ENCODE peak calls at places on chromosomes 2 and 18, in eight cellular contexts. I is right lobe of liver, Y is brain microvascular endothelial cell, Q is dorsolateral prefrontal cortex, U is heart right ventricle, T is astrocyte, W is AG09319, B is WTC11. R is an unnamed sample.

GRCh38 chr18:60656563-60656962 is 284.0 kb upstream of the MC4R start:
- DNase-seq in U (no peak), B (no peak), I (no peak), W (no peak), T (no peak), Q (no peak), Y (no peak), R (no peak)

GRCh38 chr2:25976884-25977741 is 5.2 kb downstream of the KIF3C start:
- DNase-seq in U (no peak), I (no peak), Q (no peak), W (no peak), B (no peak), Y (no peak), T (no peak), R (peak)

GRCh38 chr2:174878537-174879147 is 114.4 kb upstream of the CHRNA1 start:
- DNase-seq in W (no peak), T (peak), U (peak), B (no peak), I (no peak), Q (no peak), Y (peak), R (peak)

GRCh38 chr2:72144746-72145657 is 2.7 kb downstream of the CYP26B1 start:
- DNase-seq in Q (peak), I (peak), Y (no peak), U (peak), W (no peak), T (no peak), B (peak), R (no peak)

GRCh38 chr2:239934571-239935171 is 90.5 kb downstream of the NDUFA10 start:
- DNase-seq in I (peak), U (peak), Y (peak), B (peak), T (no peak), W (no peak), Q (peak), R (peak)

GRCh38 chr2:215736653-215737290 is 276.6 kb downstream of the MREG start:
- DNase-seq in U (no peak), Y (no peak), W (no peak), B (peak), Q (no peak), I (no peak), T (peak), R (peak)

GRCh38 chr18:24076950-24077349 is 61.9 kb upstream of the CABYR start:
- DNase-seq in W (no peak), I (no peak), Q (no peak), U (no peak), Y (no peak), B (no peak), T (no peak), R (no peak)

GRCh38 chr2:222751238-222751637 is 79.8 kb downstream of the MOGAT1 start:
- DNase-seq in Y (no peak), B (no peak), T (no peak), W (no peak), Q (no peak), U (no peak), I (no peak), R (no peak)

GRCh38 chr18:46322411-46322891 is 218.3 kb downstream of the HAUS1 start:
- DNase-seq in T (peak), U (no peak), Y (no peak), W (no peak), Q (no peak), I (no peak), B (no peak), R (peak)

GRCh38 chr18:10301831-10302483 is 152.5 kb upstream of the APCDD1 start:
- DNase-seq in I (no peak), Y (no peak), W (no peak), U (no peak), T (no peak), B (no peak), Q (no peak), R (no peak)

GRCh38 chr18:3217930-3218647 is 1.7 kb downstream of the MYOM1 start:
- DNase-seq in W (no peak), Y (peak), B (no peak), U (no peak), I (no peak), T (no peak), Q (no peak), R (peak)

GRCh38 chr18:78603102-78603501 is 376.5 kb upstream of the SALL3 start:
- DNase-seq in I (no peak), U (no peak), Y (no peak), T (no peak), B (no peak), Q (no peak), W (no peak), R (no peak)

GRCh38 chr2:237437566-237437965 is 23.6 kb upstream of the COL6A3 start:
- DNase-seq in T (no peak), B (no peak), I (no peak), Y (no peak), Q (no peak), U (no peak), W (no peak), R (no peak)

GRCh38 chr18:34314847-34315246 is 90.1 kb upstream of the NOL4 start:
- DNase-seq in Q (no peak), T (no peak), W (no peak), Y (no peak), I (no peak), B (no peak), U (no peak), R (no peak)

GRCh38 chr2:200765995-200766660 is 45.6 kb upstream of the BZW1 start:
- DNase-seq in W (no peak), U (peak), Q (no peak), B (no peak), I (no peak), T (peak), Y (no peak), R (peak)

GRCh38 chr2:143885461-143885860 is 634.5 kb downstream of the ZEB2 start:
- DNase-seq in B (no peak), U (no peak), T (peak), W (no peak), Y (no peak), Q (no peak), I (no peak), R (peak)

GRCh38 chr2:156399950-156400703 is 36.1 kb upstream of the GPD2 start:
- DNase-seq in U (peak), I (peak), Y (peak), W (peak), B (peak), Q (peak), T (peak), R (peak)

GRCh38 chr18:74316257-74317180 is 880 bp downstream of the C18orf63 start:
- DNase-seq in T (peak), U (no peak), W (peak), I (no peak), B (no peak), Y (peak), Q (no peak), R (peak)

GRCh38 chr2:171478345-171478744 is 43.9 kb upstream of the CYBRD1 start:
- DNase-seq in I (no peak), W (no peak), Y (peak), U (no peak), B (no peak), Q (no peak), T (peak), R (peak)

GRCh38 chr2:143026411-143027054 is 102.7 kb upstream of the ARHGAP15 start:
- DNase-seq in U (peak), B (peak), W (no peak), T (no peak), Y (no peak), I (no peak), Q (no peak), R (no peak)

GRCh38 chr2:52955079-52955478 is 812.5 kb upstream of the CHAC2 start:
- DNase-seq in T (no peak), U (no peak), B (no peak), I (no peak), W (no peak), Y (no peak), Q (no peak), R (no peak)

GRCh38 chr2:54455584-54456525 is at the start of gene SPTBN1:
- DNase-seq in Y (peak), W (peak), Q (peak), B (peak), I (peak), U (peak), T (peak), R (peak)

GRCh38 chr18:53941601-53942335 is 282.7 kb downstream of the MBD2 start:
- DNase-seq in T (peak), I (no peak), Q (no peak), Y (no peak), U (no peak), W (no peak), B (no peak), R (peak)

GRCh38 chr2:96580771-96581170 is 44.2 kb downstream of the ARID5A start:
- DNase-seq in B (no peak), U (no peak), I (no peak), W (no peak), Y (no peak), T (peak), Q (no peak), R (no peak)

GRCh38 chr2:96146151-96146880 is 1.1 kb upstream of the DUSP2 start:
- DNase-seq in U (peak), I (peak), Q (no peak), T (peak), Y (no peak), B (no peak), W (no peak), R (peak)

GRCh38 chr2:113072584-113072983 is 4.8 kb downstream of the IL1F10 start:
- DNase-seq in I (no peak), Q (no peak), B (no peak), W (no peak), Y (no peak), U (no peak), T (no peak), R (peak)

DNA sequence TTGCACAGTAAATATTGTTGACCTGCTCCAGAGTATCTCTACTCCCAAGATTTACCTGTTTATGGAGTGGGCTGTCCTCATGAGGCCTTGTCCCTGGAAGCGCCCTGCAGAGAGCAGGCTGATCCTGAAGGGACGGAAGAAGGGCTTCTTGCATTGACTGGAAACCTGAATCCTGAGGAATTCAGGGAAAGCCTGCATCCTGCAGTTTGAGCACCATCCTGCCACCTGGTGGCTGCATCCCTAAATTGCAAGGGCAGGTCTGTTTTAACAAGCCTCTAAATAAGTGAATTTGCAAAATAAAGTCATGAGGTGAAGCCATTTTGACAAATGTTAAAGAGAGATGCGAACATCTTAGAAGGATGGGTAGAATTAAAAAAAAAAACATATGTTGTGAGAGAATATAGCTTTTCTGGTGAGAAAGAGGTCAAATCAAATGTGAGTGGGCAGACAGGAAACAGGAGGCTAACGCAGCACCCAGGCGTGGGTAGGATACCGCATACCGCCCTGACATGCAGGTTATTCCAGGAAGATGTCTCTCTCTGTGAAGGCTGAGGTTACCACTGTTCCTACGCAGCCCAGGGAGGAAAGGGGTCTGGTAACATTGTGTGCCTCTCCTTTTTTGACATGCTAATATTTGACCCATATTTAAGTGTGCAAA is 754.9 kb downstream of the RNF144A start:
- DNase-seq in I (no peak), T (no peak), Y (peak), B (peak), Q (no peak), U (no peak), W (no peak), R (peak)
- TF ChIP-seq CTCF in I (peak), T (peak), Y (peak), B (peak), Q (peak), U (peak), W (peak), R (peak)

GRCh38 chr2:196427996-196428634 is 211.4 kb upstream of the CCDC150 start:
- DNase-seq in Y (no peak), Q (no peak), I (no peak), B (no peak), U (no peak), T (no peak), W (no peak), R (no peak)

GRCh38 chr2:196433116-196433515 is 206.4 kb upstream of the CCDC150 start:
- DNase-seq in T (no peak), B (no peak), Q (no peak), I (no peak), W (no peak), Y (no peak), U (no peak), R (no peak)

GRCh38 chr2:196434217-196434616 is 205.3 kb upstream of the CCDC150 start:
- DNase-seq in B (no peak), Y (no peak), I (no peak), U (peak), T (no peak), Q (no peak), W (no peak), R (no peak)

GRCh38 chr2:196431957-196432356 is 207.6 kb upstream of the CCDC150 start:
- DNase-seq in I (no peak), B (peak), W (no peak), Q (no peak), Y (no peak), U (no peak), T (no peak), R (peak)

GRCh38 chr2:196431076-196431475 is 208.4 kb upstream of the CCDC150 start:
- DNase-seq in U (no peak), T (peak), Y (no peak), I (no peak), W (no peak), B (no peak), Q (no peak), R (no peak)
- TF ChIP-seq CTCF in U (no peak), T (no peak), Y (no peak), I (no peak), W (no peak), B (no peak), Q (no peak), R (no peak)

DNA sequence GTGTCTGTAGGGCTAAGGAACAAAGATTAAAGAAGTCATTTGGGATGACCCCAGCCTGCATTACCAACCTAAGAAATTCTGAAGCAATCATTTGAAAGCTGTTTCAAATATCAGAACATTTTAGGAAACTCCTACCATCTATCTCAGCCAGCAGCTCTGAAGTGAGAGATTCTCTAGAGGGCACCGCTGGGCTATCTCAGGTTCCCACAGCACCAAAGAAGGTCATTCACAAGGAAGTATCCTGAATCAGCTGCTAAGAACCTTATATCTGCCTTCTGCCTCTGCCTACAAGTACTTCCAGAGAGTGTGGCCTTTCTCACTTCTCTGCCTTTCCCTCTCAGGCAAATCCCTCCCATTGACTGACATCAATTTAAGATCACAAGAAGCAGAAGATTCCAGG is 13.4 kb upstream of the EVA1A start:
- DNase-seq in U (no peak), Y (no peak), T (no peak), Q (no peak), I (no peak), B (no peak), W (no peak), R (peak)
- TF ChIP-seq CTCF in U (no peak), Y (no peak), T (no peak), Q (no peak), I (no peak), B (no peak), W (peak), R (no peak)

GRCh38 chr2:73851274-73851673 is 22.5 kb downstream of the STAMBP start:
- DNase-seq in U (no peak), B (peak), W (no peak), Q (no peak), I (no peak), T (no peak), Y (no peak), R (peak)
- TF ChIP-seq CTCF in U (no peak), B (no peak), W (no peak), Q (no peak), I (no peak), T (peak), Y (peak), R (peak)

GRCh38 chr18:63585988-63586387 is 1.2 kb upstream of the SERPINB13 start:
- DNase-seq in I (no peak), Y (no peak), U (no peak), W (no peak), Q (no peak), B (no peak), T (no peak), R (no peak)
- TF ChIP-seq CTCF in I (no peak), Y (no peak), U (no peak), W (no peak), Q (no peak), B (no peak), T (no peak), R (no peak)

GRCh38 chr2:8157621-8158020 is 524.2 kb upstream of the ID2 start:
- DNase-seq in W (no peak), Q (no peak), B (no peak), Y (no peak), U (no peak), I (no peak), T (no peak), R (no peak)

GRCh38 chr2:8159211-8159965 is 522.5 kb upstream of the ID2 start:
- DNase-seq in I (no peak), U (no peak), T (no peak), W (no peak), B (no peak), Y (no peak), Q (no peak), R (no peak)

GRCh38 chr2:8160959-8161358 is 520.9 kb upstream of the ID2 start:
- DNase-seq in U (no peak), I (no peak), Q (no peak), B (no peak), Y (no peak), T (no peak), W (no peak), R (no peak)

GRCh38 chr2:8158714-8159113 is 523.1 kb upstream of the ID2 start:
- DNase-seq in Q (no peak), W (no peak), I (no peak), B (no peak), U (no peak), Y (no peak), T (no peak), R (no peak)

GRCh38 chr2:8159966-8160603 is 521.8 kb upstream of the ID2 start:
- DNase-seq in Y (no peak), U (no peak), I (no peak), W (no peak), Q (no peak), B (no peak), T (no peak), R (no peak)
- TF ChIP-seq CTCF in Y (no peak), U (no peak), I (no peak), W (no peak), Q (no peak), B (no peak), T (no peak), R (no peak)